ENCODE peak calls at places on chromosomes 6 and 20, in nine cellular contexts. R is sigmoid colon; A is CD8-positive, alpha-beta memory T cell; F is IMR-90; D is tibial nerve; W is fibroblast of villous mesenchyme; M is ascending aorta; J is H7; S is right atrium auricular region. P is an unnamed sample.

GRCh38 chr20:62551408-62552323 is 75.9 kb upstream of the GATA5 start:
- DNase-seq in M (no peak), D (no peak), W (no peak), A (no peak), J (peak), F (no peak), R (no peak), S (no peak), P (no peak)

GRCh38 chr6:160088069-160088773 is 33.4 kb upstream of the SLC22A1 start:
- DNase-seq in M (peak), S (peak), F (peak), D (peak), R (peak), J (peak), A (no peak), W (peak), P (peak)

GRCh38 chr6:147117580-147117979 is 86.6 kb upstream of the STXBP5 start:
- DNase-seq in R (no peak), A (no peak), J (no peak), S (no peak), D (no peak), W (peak), M (no peak), F (peak), P (no peak)

GRCh38 chr6:7727150-7727950 is 1.5 kb downstream of the BMP6 start:
- DNase-seq in R (no peak), W (peak), S (no peak), A (no peak), M (no peak), F (no peak), D (no peak), J (peak), P (no peak)

GRCh38 chr6:105739764-105740163 is 336.9 kb upstream of the PREP start:
- DNase-seq in M (no peak), J (no peak), D (no peak), W (no peak), S (no peak), R (no peak), F (no peak), A (no peak), P (no peak)

GRCh38 chr6:73073238-73073637 is 152.1 kb downstream of the KHDC1L start:
- DNase-seq in J (no peak), M (no peak), R (no peak), W (no peak), S (no peak), D (no peak), F (no peak), A (no peak), P (no peak)

GRCh38 chr20:24465168-24465567 is 4.3 kb upstream of the SYNDIG1 start:
- DNase-seq in A (no peak), M (no peak), S (no peak), J (no peak), R (peak), W (no peak), F (no peak), D (no peak), P (no peak)

GRCh38 chr6:4435981-4436445 is 300.6 kb upstream of the ECI2 start:
- DNase-seq in R (no peak), A (no peak), D (no peak), F (no peak), S (no peak), M (no peak), W (peak), J (no peak), P (no peak)

GRCh38 chr20:58436868-58437645 is 48.0 kb downstream of the VAPB start:
- DNase-seq in D (no peak), S (no peak), M (no peak), R (no peak), J (no peak), A (no peak), W (no peak), F (no peak), P (no peak)

GRCh38 chr6:142474446-142475289 is 172.9 kb downstream of the ADGRG6 start:
- DNase-seq in R (no peak), J (peak), M (no peak), F (peak), S (no peak), W (peak), D (no peak), A (no peak), P (peak)

GRCh38 chr6:167795874-167796667 is 30.6 kb upstream of the AFDN start:
- DNase-seq in R (no peak), D (no peak), S (no peak), F (no peak), J (peak), M (no peak), W (no peak), A (no peak), P (no peak)

GRCh38 chr20:45456632-45457031 is 12.9 kb upstream of the WFDC2 start:
- DNase-seq in J (peak), W (no peak), R (no peak), S (no peak), D (no peak), M (no peak), A (no peak), F (no peak), P (no peak)

GRCh38 chr6:34196116-34196832 is 40.4 kb upstream of the HMGA1 start:
- DNase-seq in A (peak), M (peak), D (peak), W (peak), R (peak), J (peak), F (peak), S (peak), P (peak)

GRCh38 chr6:70738028-70738427 is 70.3 kb downstream of the SMAP1 start:
- DNase-seq in J (no peak), M (no peak), D (no peak), W (no peak), A (no peak), F (peak), S (no peak), R (no peak), P (no peak)

GRCh38 chr6:56891754-56892153 is 63.2 kb upstream of the BEND6 start:
- DNase-seq in M (no peak), R (no peak), F (peak), D (no peak), S (no peak), J (peak), W (peak), A (no peak), P (no peak)

GRCh38 chr6:34393968-34394305 is 1.5 kb upstream of the NUDT3 start:
- DNase-seq in R (no peak), W (no peak), S (no peak), F (no peak), J (no peak), D (no peak), A (no peak), M (no peak), P (no peak)

GRCh38 chr20:34637245-34638185 is 39.4 kb downstream of the PIGU start:
- DNase-seq in D (peak), W (peak), J (no peak), R (peak), M (peak), F (peak), A (no peak), S (peak), P (peak)

GRCh38 chr6:45156075-45156474 is 172.1 kb upstream of the RUNX2 start:
- DNase-seq in A (no peak), R (no peak), W (no peak), S (no peak), J (no peak), F (no peak), M (no peak), D (no peak), P (no peak)

GRCh38 chr20:51833326-51833725 is 31.0 kb upstream of the SALL4 start:
- DNase-seq in S (no peak), A (no peak), R (no peak), D (no peak), F (no peak), M (no peak), W (no peak), J (no peak), P (no peak)

GRCh38 chr6:89830385-89830809 is 717 bp downstream of the CASP8AP2 start:
- DNase-seq in M (no peak), W (no peak), F (no peak), D (no peak), S (no peak), A (no peak), R (no peak), J (peak), P (no peak)

GRCh38 chr6:113352029-113352801 is 504.9 kb upstream of the MARCKS start:
- DNase-seq in W (peak), D (no peak), M (no peak), F (peak), R (no peak), J (no peak), S (no peak), A (no peak), P (peak)

GRCh38 chr6:5213851-5214507 is 46.8 kb downstream of the LYRM4 start:
- DNase-seq in R (no peak), S (no peak), A (no peak), W (peak), D (no peak), M (no peak), J (no peak), F (peak), P (no peak)

GRCh38 chr6:132456700-132457143 is 55.4 kb upstream of the MOXD1 start:
- DNase-seq in A (no peak), J (no peak), D (no peak), R (peak), S (peak), M (no peak), W (no peak), F (no peak), P (peak)

GRCh38 chr6:162181741-162182401 is 545.7 kb downstream of the PRKN start:
- DNase-seq in R (no peak), W (no peak), S (no peak), M (no peak), J (no peak), A (no peak), D (no peak), F (no peak), P (no peak)

GRCh38 chr6:122609881-122610689 is at the start of gene PKIB:
- DNase-seq in A (peak), F (peak), W (peak), M (peak), J (peak), R (peak), D (peak), S (peak), P (peak)

DNA sequence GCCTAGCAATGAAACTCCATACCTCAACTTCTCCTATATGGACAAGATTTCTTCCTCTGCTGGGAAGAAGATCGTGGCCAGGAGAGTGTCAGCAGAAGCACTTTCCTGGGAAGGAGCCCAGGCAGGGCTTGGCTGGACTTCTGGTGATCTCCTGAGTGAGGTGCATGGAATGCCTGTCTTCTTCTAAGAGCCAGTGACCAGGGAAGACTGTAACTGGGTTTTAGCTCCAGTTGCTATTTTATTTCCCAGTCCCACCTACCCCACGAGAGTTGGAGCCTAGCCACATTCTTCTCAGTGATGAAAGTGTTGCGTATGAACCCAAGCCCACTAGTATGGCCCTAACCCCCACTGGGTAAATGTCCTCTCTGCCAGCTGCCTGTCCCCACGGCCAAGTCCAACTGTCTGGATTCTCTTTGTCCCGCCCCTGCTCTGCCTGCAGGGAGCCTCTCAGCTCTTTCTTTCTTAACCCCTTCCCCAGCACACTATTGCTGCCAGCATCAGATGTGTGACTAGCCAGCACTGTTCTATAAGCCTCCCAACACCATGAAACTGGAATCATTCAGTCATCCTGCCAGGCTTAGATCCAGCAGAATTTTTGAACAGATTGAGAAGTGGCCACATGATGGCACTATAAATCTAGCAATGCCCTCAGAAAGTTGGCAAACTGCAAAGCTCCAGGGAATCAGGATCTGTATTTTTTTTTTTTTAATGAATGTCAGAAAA is 69.8 kb upstream of the FAM184A start:
- DNase-seq in F (peak), S (no peak), W (peak), A (no peak), R (no peak), J (peak), D (no peak), M (peak), P (peak)
- H3K4me3 ChIP-seq in F (no peak), S (no peak), W (no peak), A (no peak), R (no peak), J (no peak), D (no peak), M (no peak), P (no peak)

GRCh38 chr6:111791415-111791814 is 81.8 kb downstream of the FYN start:
- DNase-seq in W (peak), R (no peak), F (peak), A (no peak), D (no peak), J (no peak), M (no peak), S (no peak), P (no peak)

GRCh38 chr6:111793711-111794111 is 79.5 kb downstream of the FYN start:
- DNase-seq in S (no peak), W (no peak), D (no peak), J (no peak), R (no peak), F (no peak), A (peak), M (no peak), P (no peak)

GRCh38 chr6:111792241-111792640 is 81.0 kb downstream of the FYN start:
- DNase-seq in S (no peak), W (no peak), D (no peak), R (no peak), F (no peak), A (no peak), J (no peak), M (no peak), P (no peak)

GRCh38 chr6:111794300-111794699 is 79.0 kb downstream of the FYN start:
- DNase-seq in J (no peak), R (no peak), S (no peak), A (no peak), D (no peak), F (no peak), W (no peak), M (no peak), P (no peak)

DNA sequence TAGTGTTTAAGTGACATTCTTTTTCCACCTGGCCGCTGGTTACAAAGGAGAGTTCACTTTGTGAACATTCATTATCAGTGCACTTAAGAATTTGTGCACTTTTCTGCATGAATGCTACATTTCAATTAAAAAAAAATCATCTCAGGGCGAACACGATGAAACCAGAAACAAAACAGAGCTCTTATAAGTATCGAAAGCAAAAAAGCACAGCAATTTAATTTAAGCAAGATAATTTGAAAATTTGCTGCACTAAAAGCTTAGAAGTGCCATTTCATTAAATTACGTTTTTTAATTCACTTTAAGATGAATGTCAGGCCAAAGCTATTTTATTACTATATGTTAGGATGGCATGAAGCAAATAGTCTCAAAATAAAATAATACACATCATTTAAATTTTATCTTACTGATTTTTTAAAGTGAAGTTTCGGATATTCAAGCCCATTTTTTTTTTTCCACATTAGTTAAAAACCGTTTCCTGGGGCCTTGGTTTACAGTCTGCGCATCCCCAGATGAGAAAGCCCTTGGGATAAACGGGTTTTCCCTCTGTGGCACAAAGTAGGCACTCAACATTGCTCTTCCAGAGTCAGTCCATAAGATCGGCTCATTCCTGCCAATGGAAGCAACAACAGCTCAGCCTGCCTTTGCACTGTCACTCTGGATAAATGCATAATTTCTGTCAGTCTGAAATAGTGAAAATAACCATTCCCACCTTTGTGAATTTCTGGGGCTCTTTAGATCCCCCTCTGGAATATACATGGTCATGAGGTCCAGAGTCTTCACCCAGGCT is 80.1 kb downstream of the FYN start:
- DNase-seq in A (no peak), F (no peak), M (no peak), S (no peak), W (no peak), D (no peak), J (no peak), R (no peak), P (no peak)
- H3K4me3 ChIP-seq in A (peak), F (no peak), M (peak), S (no peak), W (no peak), D (peak), J (no peak), R (no peak), P (no peak)

DNA sequence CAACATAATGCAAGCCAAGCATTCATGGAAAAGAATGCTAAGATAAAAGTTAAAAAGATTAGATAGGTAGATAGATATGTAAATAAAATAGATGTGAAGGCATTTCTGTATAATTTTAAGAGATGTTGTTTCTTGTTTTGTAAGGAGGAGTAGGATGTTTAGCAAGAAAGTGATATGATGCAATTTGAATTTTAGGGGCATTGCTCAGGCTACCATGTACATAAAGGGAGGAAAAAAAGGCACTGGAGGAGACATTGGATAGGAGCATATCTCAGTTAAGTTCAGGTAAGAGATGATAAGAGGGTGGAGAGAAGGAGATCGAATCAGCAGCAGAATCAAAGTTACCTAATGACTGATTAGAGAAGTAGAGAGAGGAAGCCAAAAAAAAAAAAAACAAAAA is 194.7 kb downstream of the TENT5A start:
- DNase-seq in M (no peak), J (no peak), W (peak), D (no peak), S (no peak), R (no peak), A (no peak), F (no peak), P (no peak)
- H3K4me3 ChIP-seq in M (no peak), J (no peak), W (no peak), D (no peak), S (no peak), R (no peak), A (no peak), F (no peak), P (no peak)

GRCh38 chr6:6619415-6619814 is 30.9 kb downstream of the LY86 start:
- DNase-seq in J (no peak), A (no peak), W (no peak), D (no peak), S (no peak), M (no peak), R (no peak), F (no peak), P (no peak)

GRCh38 chr6:6623553-6623952 is 35.0 kb downstream of the LY86 start:
- DNase-seq in M (no peak), D (no peak), F (no peak), A (no peak), W (peak), R (no peak), J (no peak), S (no peak), P (no peak)

GRCh38 chr6:6622557-6622956 is 34.0 kb downstream of the LY86 start:
- DNase-seq in J (no peak), S (no peak), M (no peak), W (no peak), F (no peak), D (no peak), R (no peak), A (no peak), P (no peak)

GRCh38 chr6:6624269-6624668 is 35.7 kb downstream of the LY86 start:
- DNase-seq in D (no peak), A (no peak), W (no peak), F (no peak), J (no peak), S (no peak), M (no peak), R (no peak), P (no peak)

DNA sequence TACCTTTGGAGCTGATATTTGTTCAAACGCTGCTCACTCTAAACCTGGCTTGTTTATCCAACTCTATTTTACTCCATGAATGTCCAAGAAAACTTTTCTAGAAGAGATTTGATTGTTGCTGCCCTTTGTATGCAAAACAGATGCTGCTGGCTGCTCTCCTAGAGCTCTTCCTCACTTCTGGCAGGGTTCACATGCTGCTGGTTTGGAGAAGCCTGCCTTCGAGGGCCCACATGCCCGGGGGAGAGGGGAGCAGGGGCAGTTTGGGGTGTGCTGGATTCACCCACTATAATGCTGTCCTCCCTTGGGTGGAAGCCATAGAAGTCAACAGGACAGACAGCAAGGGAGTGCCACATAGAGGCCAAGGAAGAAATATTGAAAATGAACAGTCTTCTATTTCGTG is 32.2 kb downstream of the LY86 start:
- DNase-seq in M (no peak), F (no peak), J (no peak), A (no peak), D (no peak), R (no peak), W (no peak), S (no peak), P (no peak)
- H3K4me3 ChIP-seq in M (no peak), F (no peak), J (no peak), A (no peak), D (no peak), R (no peak), W (no peak), S (no peak), P (no peak)

DNA sequence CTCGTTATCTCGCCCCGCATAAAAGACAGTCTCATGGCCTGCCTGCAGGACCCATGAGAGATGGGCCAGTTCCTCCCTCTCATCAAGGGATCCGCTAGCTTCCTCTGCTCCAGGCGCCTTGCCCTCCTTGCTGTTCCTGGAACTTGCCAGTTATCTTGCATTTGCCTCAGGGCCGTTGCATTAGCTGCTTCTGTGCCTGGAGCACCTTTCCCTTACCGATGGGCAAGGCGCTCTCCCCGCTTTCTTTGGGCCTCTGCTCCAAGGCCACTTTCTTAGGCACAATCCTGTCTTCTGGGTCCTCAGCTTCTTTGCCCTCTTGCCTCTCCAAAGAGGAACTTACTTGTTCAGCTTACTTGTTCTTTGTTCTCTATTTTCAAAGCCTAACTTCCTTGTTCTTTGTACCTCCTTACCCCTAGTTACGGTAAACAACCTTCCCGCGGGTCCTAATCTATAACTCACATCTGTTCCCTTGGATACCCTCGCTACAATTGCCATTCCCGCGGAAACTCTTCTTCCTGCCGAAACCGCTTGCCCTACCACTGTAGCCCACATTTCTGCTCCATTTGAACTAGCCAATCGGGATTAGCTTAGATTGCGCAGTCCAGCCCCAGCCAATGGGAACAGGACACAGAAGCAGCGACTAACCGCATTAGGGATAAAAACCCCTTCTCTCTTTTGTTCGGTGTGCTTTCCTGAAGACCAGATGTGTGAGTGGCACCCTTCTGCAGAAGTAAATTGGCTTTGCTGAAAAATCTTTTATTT is 887 bp upstream of the NSFL1C start:
- DNase-seq in F (no peak), J (peak), M (peak), D (no peak), W (no peak), R (no peak), A (no peak), S (peak), P (no peak)
- H3K4me3 ChIP-seq in F (no peak), J (no peak), M (peak), D (peak), W (no peak), R (no peak), A (peak), S (peak), P (no peak)